ENCODE peak calls at places on chromosomes 12 and 14, in ten cellular contexts. D, V, B, Y, L, X, N, T, K and S are unnamed samples.

GRCh38 chr12:49288412-49288853 is 6.5 kb upstream of the PRPH start:
- DNase-seq in V (peak), L (peak), X (peak), T (peak), N (peak), Y (peak), B (peak), K (peak), D (no peak), S (peak)

GRCh38 chr12:47361389-47362031 is 281.8 kb upstream of the AMIGO2 start:
- DNase-seq in N (no peak), X (no peak), T (no peak), L (no peak), B (peak), K (peak), Y (no peak), V (peak), D (no peak), S (no peak)

GRCh38 chr12:120013659-120014380 is 24.8 kb downstream of the BICDL1 start:
- DNase-seq in N (no peak), D (no peak), V (peak), B (peak), K (no peak), X (no peak), L (no peak), Y (no peak), T (no peak), S (no peak)

GRCh38 chr14:90757452-90757851 is 58.8 kb downstream of the TTC7B start:
- DNase-seq in Y (no peak), D (no peak), B (no peak), L (no peak), T (no peak), K (no peak), X (no peak), V (no peak), N (peak), S (no peak)

GRCh38 chr14:76882646-76883045 is 56.4 kb downstream of the LRRC74A start:
- DNase-seq in X (no peak), V (no peak), N (no peak), B (no peak), L (no peak), T (no peak), D (no peak), K (no peak), Y (no peak), S (no peak)

GRCh38 chr12:65122661-65123060 is 1.6 kb upstream of the WIF1 start:
- DNase-seq in V (no peak), T (no peak), N (no peak), B (no peak), K (no peak), L (no peak), X (no peak), Y (no peak), D (no peak), S (no peak)

GRCh38 chr12:125185740-125186470 is 120.7 kb downstream of the AACS start:
- DNase-seq in T (peak), N (peak), Y (peak), D (peak), K (peak), B (no peak), X (no peak), L (peak), V (peak), S (peak)

GRCh38 chr14:100443643-100444042 is 120.5 kb downstream of the SLC25A47 start:
- DNase-seq in B (no peak), X (no peak), K (no peak), V (no peak), D (no peak), Y (peak), L (no peak), T (peak), N (peak), S (no peak)

GRCh38 chr12:51533799-51534198 is 57.2 kb upstream of the SCN8A start:
- DNase-seq in V (no peak), K (no peak), T (no peak), Y (peak), B (no peak), X (no peak), L (no peak), N (peak), D (no peak), S (no peak)

GRCh38 chr14:103693514-103693913 is 21.7 kb downstream of the XRCC3 start:
- DNase-seq in X (no peak), B (no peak), N (no peak), D (peak), V (no peak), Y (no peak), L (no peak), K (no peak), T (no peak), S (no peak)

GRCh38 chr12:92503029-92503931 is 199.5 kb upstream of the PLEKHG7 start:
- DNase-seq in B (no peak), V (no peak), Y (peak), T (no peak), N (no peak), D (no peak), X (no peak), K (no peak), L (no peak), S (no peak)

GRCh38 chr14:35866595-35867279 is 40.6 kb downstream of the BRMS1L start:
- DNase-seq in D (no peak), K (no peak), N (no peak), Y (no peak), T (no peak), L (no peak), X (no peak), B (no peak), V (no peak), S (no peak)

GRCh38 chr12:47811070-47811391 is 8.7 kb downstream of the HDAC7 start:
- DNase-seq in K (no peak), Y (peak), N (no peak), B (no peak), L (no peak), V (no peak), T (no peak), D (no peak), X (no peak), S (no peak)

GRCh38 chr12:12784116-12784515 is 1.3 kb upstream of the APOLD1 start:
- DNase-seq in N (no peak), K (no peak), B (no peak), D (no peak), T (no peak), L (no peak), X (no peak), Y (no peak), V (no peak), S (no peak)

GRCh38 chr12:77231548-77231947 is 166.2 kb upstream of the E2F7 start:
- DNase-seq in V (no peak), N (peak), L (peak), B (no peak), K (no peak), X (no peak), T (peak), D (peak), Y (peak), S (no peak)

GRCh38 chr12:107405436-107405835 is 280.2 kb upstream of the PWP1 start:
- DNase-seq in B (no peak), X (no peak), D (no peak), K (no peak), V (no peak), L (no peak), T (no peak), N (no peak), Y (no peak), S (peak)

GRCh38 chr12:13004368-13004767 is 4.3 kb upstream of the HEBP1 start:
- DNase-seq in T (no peak), Y (no peak), V (no peak), N (no peak), D (no peak), X (no peak), B (no peak), L (no peak), K (no peak), S (no peak)

GRCh38 chr14:51535443-51536044 is 116.2 kb upstream of the FRMD6 start:
- DNase-seq in Y (no peak), V (no peak), N (no peak), T (no peak), X (no peak), L (no peak), K (no peak), D (no peak), B (no peak), S (no peak)

GRCh38 chr14:59254911-59255545 is 66.6 kb downstream of the DAAM1 start:
- DNase-seq in T (no peak), N (peak), L (peak), B (no peak), Y (peak), X (no peak), K (no peak), V (no peak), D (no peak), S (no peak)